ENCODE peak calls at places on chromosomes 4 and X, in six cellular contexts. L is nephron progenitor cell, Z is natural killer cell, C is GM12865, J is endothelial cell, M is lower leg skin. R is an unnamed sample.

GRCh38 chr4:182307746-182308145 is 64.5 kb downstream of the TENM3 start:
- DNase-seq in Z (no peak), J (no peak), M (no peak), L (no peak), C (no peak), R (no peak)

GRCh38 chr4:78428996-78429395 is 122.6 kb upstream of the ANXA3 start:
- DNase-seq in L (no peak), M (no peak), J (no peak), Z (no peak), C (no peak), R (no peak)

GRCh38 chr4:8726344-8726851 is 133.8 kb downstream of the CPZ start:
- DNase-seq in M (no peak), Z (no peak), C (no peak), L (no peak), J (no peak), R (peak)

GRCh38 chr4:47686294-47686872 is 151.5 kb downstream of the CORIN start:
- DNase-seq in C (peak), M (peak), J (peak), L (peak), Z (peak), R (peak)

GRCh38 chrX:72713130-72713529 is 976 bp downstream of the PHKA1 start:
- DNase-seq in J (no peak), M (no peak), L (no peak), Z (no peak), C (no peak), R (no peak)

GRCh38 chr4:103415801-103416200 is 217.7 kb upstream of the CENPE start:
- DNase-seq in M (no peak), L (no peak), Z (no peak), C (no peak), J (no peak), R (no peak)

GRCh38 chr4:169619958-169620845 is at the start of gene CLCN3:
- DNase-seq in J (peak), Z (peak), L (peak), C (peak), M (peak), R (peak)

GRCh38 chr4:92969650-92970370 is 666.0 kb downstream of the GRID2 start:
- DNase-seq in L (no peak), J (no peak), C (no peak), M (no peak), Z (no peak), R (no peak)

GRCh38 chr4:128275351-128275750 is 12.3 kb downstream of the PGRMC2 start:
- DNase-seq in Z (no peak), M (no peak), L (no peak), C (no peak), J (no peak), R (no peak)

GRCh38 chrX:20333672-20334071 is 67.0 kb upstream of the RPS6KA3 start:
- DNase-seq in M (no peak), J (no peak), Z (no peak), C (no peak), L (no peak), R (no peak)

GRCh38 chr4:155377281-155377680 is 516 bp upstream of the MAP9 start:
- DNase-seq in Z (no peak), M (no peak), L (no peak), C (no peak), J (no peak), R (no peak)

GRCh38 chr4:146342600-146343192 is 128.4 kb downstream of the REELD1 start:
- DNase-seq in C (peak), L (peak), M (no peak), J (peak), Z (no peak), R (no peak)

GRCh38 chrX:142089193-142089592 is 115.9 kb downstream of the MAGEC2 start:
- DNase-seq in J (no peak), L (no peak), Z (no peak), M (no peak), C (no peak), R (no peak)
- TF ChIP-seq CTCF in J (no peak), L (peak), Z (no peak), M (no peak), C (no peak), R (no peak)

GRCh38 chr4:39446842-39447573 is 11.7 kb downstream of the RPL9 start:
- DNase-seq in Z (peak), L (no peak), M (peak), J (peak), C (peak), R (peak)
- TF ChIP-seq CTCF in Z (no peak), L (no peak), M (no peak), J (no peak), C (peak), R (no peak)

GRCh38 chrX:54442790-54443189 is 2.6 kb downstream of the TSR2 start:
- DNase-seq in C (no peak), J (no peak), M (no peak), L (no peak), Z (no peak), R (no peak)

GRCh38 chrX:54444752-54445151 is 4.5 kb downstream of the TSR2 start:
- DNase-seq in M (no peak), L (no peak), Z (no peak), C (no peak), J (no peak), R (no peak)

GRCh38 chrX:54435121-54435520 is 5.1 kb upstream of the TSR2 start:
- DNase-seq in Z (no peak), C (no peak), L (no peak), J (no peak), M (no peak), R (no peak)

GRCh38 chrX:54446084-54446483 is 5.9 kb downstream of the TSR2 start:
- DNase-seq in M (no peak), L (no peak), Z (no peak), J (no peak), C (no peak), R (no peak)

GRCh38 chrX:54439967-54440871 is at the start of gene TSR2:
- DNase-seq in Z (peak), L (peak), M (peak), C (peak), J (peak), R (peak)
- TF ChIP-seq CTCF in Z (no peak), L (no peak), M (no peak), C (no peak), J (no peak), R (no peak)

GRCh38 chrX:46649421-46650260 is 76.1 kb downstream of the CHST7 start:
- DNase-seq in L (no peak), C (peak), J (peak), M (no peak), Z (no peak), R (no peak)

GRCh38 chrX:46648660-46649059 is 75.1 kb downstream of the CHST7 start:
- DNase-seq in L (no peak), C (no peak), J (no peak), Z (no peak), M (no peak), R (no peak)

GRCh38 chrX:46653482-46653881 is 79.9 kb downstream of the CHST7 start:
- DNase-seq in J (peak), M (no peak), C (no peak), L (peak), Z (no peak), R (no peak)
- TF ChIP-seq CTCF in J (no peak), M (no peak), C (no peak), L (peak), Z (no peak), R (peak)

DNA sequence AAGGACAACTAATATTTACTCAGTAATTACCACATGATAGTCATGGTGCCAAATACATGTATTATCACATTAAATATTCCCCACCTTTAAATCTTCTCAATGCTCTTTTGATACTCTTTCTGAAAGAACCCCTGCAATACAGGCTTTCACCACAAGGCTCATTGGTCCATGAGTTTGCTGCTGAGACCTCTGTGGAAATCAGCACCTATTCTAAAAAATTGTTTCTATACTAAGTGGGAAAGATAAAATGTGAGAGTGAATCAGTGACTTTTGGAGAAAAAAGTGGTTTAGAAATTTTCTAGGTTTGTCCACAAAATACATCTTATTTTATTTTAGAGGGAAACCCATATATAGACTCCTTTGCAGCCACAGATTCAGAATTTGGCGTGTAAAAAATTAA is 257.3 kb downstream of the ZIC3 start:
- DNase-seq in Z (no peak), M (no peak), L (no peak), C (no peak), J (no peak), R (no peak)
- TF ChIP-seq CTCF in Z (no peak), M (no peak), L (peak), C (no peak), J (peak), R (no peak)

GRCh38 chr4:173520921-173521473 is 9.0 kb downstream of the HAND2 start:
- DNase-seq in J (no peak), C (no peak), Z (no peak), M (no peak), L (no peak), R (no peak)
- TF ChIP-seq CTCF in J (no peak), C (no peak), Z (no peak), M (no peak), L (no peak), R (no peak)

GRCh38 chrX:134024686-134025377 is 39.4 kb upstream of the GPC3 start:
- DNase-seq in M (no peak), Z (no peak), C (no peak), L (no peak), J (no peak), R (no peak)

GRCh38 chrX:134023851-134024281 is 38.5 kb upstream of the GPC3 start:
- DNase-seq in M (no peak), Z (no peak), L (no peak), J (no peak), C (no peak), R (no peak)

GRCh38 chrX:134025986-134026731 is 40.8 kb upstream of the GPC3 start:
- DNase-seq in M (no peak), Z (no peak), J (peak), L (peak), C (no peak), R (no peak)

GRCh38 chrX:134019567-134020206 is 34.3 kb upstream of the GPC3 start:
- DNase-seq in Z (no peak), C (no peak), L (no peak), M (no peak), J (no peak), R (no peak)

GRCh38 chrX:134020910-134021309 is 35.5 kb upstream of the GPC3 start:
- DNase-seq in L (no peak), Z (no peak), M (no peak), C (no peak), J (no peak), R (no peak)
- TF ChIP-seq CTCF in L (peak), Z (no peak), M (no peak), C (no peak), J (no peak), R (no peak)

GRCh38 chr4:153159016-153159415 is 45.2 kb upstream of the TRIM2 start:
- DNase-seq in Z (no peak), M (no peak), J (no peak), L (no peak), C (no peak), R (no peak)
- TF ChIP-seq CTCF in Z (no peak), M (no peak), J (no peak), L (no peak), C (no peak), R (peak)

DNA sequence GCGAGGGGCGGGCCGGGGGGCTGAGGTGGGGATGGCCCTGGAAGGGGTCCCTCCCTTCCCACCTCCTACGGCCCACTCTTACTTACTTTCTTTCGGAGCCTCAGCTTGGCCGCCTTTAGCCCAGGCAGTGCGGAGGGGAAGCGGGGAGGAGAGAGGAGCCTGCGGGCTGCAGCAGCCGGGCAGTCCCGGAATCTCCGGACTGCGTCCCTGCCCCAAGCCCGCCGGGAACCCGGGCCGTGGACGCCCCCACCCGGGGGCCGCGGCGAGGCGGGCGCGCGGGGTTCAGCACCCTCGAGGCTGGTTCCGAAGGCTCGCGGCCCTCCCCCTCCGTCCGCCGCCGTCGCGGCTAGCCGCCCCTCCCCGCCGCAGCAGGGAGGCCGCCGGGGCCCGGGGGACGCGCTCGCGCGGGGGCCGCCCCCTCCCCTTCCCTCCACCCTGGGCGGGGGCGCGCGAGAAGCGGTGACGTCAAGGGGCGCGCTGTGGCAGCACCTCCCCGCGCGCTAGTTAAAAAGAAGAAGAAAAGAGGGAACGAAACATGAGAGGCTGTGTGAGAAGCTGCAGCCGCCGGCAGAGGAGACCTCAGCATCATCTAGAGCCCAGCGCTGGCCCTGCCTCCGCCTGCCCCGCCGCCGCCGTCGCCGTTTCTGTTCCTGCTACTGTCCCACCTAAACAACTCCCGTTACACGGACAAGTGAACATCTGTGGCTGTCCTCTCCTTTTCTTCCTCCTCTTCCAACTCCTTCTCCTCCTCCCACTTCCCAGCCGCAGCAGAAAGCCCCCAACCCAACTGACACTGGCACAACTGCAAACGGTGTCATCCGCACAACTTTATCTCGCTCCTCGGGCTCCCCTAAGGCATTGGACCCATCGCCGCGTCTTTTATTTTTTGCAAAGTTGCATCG is at the start of gene HHIP:
- DNase-seq in J (peak), L (peak), C (no peak), Z (no peak), M (no peak), R (no peak)
- TF ChIP-seq CTCF in J (no peak), L (no peak), C (no peak), Z (no peak), M (no peak), R (no peak)

GRCh38 chrX:40496728-40497127 is 84.0 kb upstream of the ATP6AP2 start:
- DNase-seq in Z (no peak), J (peak), L (no peak), M (no peak), C (peak), R (no peak)
- TF ChIP-seq CTCF in Z (no peak), J (no peak), L (no peak), M (no peak), C (no peak), R (no peak)